ENCODE peak calls at places on chromosomes 7 and 10, in five cellular contexts. B is astrocyte of the cerebellum, G is non-pigmented ciliary epithelial cell, Z is cerebellar nuclear complex, J is C1 segment of cervical spinal cord. D is an unnamed sample.

GRCh38 chr10:125137601-125138438 is 22.5 kb downstream of the CTBP2 start:
- DNase-seq in G (no peak), J (no peak), Z (peak), B (no peak), D (no peak)

GRCh38 chr7:134724606-134725005 is 54.8 kb upstream of the CALD1 start:
- DNase-seq in G (no peak), J (no peak), Z (no peak), B (no peak), D (peak)

GRCh38 chr10:35605191-35605590 is at the start of gene GJD4:
- DNase-seq in Z (no peak), J (no peak), G (no peak), B (no peak), D (no peak)

GRCh38 chr10:8056891-8057331 is 2.4 kb downstream of the GATA3 start:
- DNase-seq in B (no peak), G (no peak), Z (no peak), J (no peak), D (no peak)

GRCh38 chr7:47647213-47647985 is 65.5 kb upstream of the TNS3 start:
- DNase-seq in J (no peak), B (no peak), G (no peak), Z (peak), D (no peak)

GRCh38 chr7:145644426-145645154 is 472.0 kb upstream of the CNTNAP2 start:
- DNase-seq in Z (no peak), J (no peak), G (no peak), B (no peak), D (no peak)

GRCh38 chr10:5968681-5969453 is 8.5 kb downstream of the IL15RA start:
- DNase-seq in G (no peak), Z (no peak), J (no peak), B (no peak), D (no peak)

GRCh38 chr7:151454306-151454705 is 14.4 kb upstream of the CRYGN start:
- DNase-seq in B (no peak), Z (no peak), G (no peak), J (no peak), D (no peak)

GRCh38 chr10:98316661-98317060 is 48.7 kb upstream of the LOXL4 start:
- DNase-seq in J (no peak), B (no peak), G (no peak), Z (no peak), D (no peak)

GRCh38 chr7:13604178-13604577 is 385.3 kb downstream of the ETV1 start:
- DNase-seq in Z (no peak), J (no peak), G (no peak), B (no peak), D (no peak)

D was measured in NCI-H446.